ENCODE peak calls at places on chromosomes 3 and 15, in five cellular contexts. One of them, this sample, is unnamed.

GRCh38 chr3:14674841-14675240 is at the start of gene C3orf20:
- DNase-seq in gastrocnemius medialis: no peak
- DNase-seq in Peyer's patch: no peak
- DNase-seq in suprapubic skin: no peak
- DNase-seq in stomach: no peak
- DNase-seq in this sample: no peak

GRCh38 chr3:139288266-139288821 is 55.5 kb upstream of the MRPS22 start:
- DNase-seq in suprapubic skin: no peak
- DNase-seq in gastrocnemius medialis: no peak
- DNase-seq in stomach: peak; percentile 35
- DNase-seq in Peyer's patch: no peak
- DNase-seq in this sample: no peak

GRCh38 chr3:176987901-176988300 is 209.4 kb downstream of the TBL1XR1 start:
- DNase-seq in gastrocnemius medialis: no peak
- DNase-seq in suprapubic skin: no peak
- DNase-seq in Peyer's patch: no peak
- DNase-seq in stomach: no peak
- DNase-seq in this sample: no peak

GRCh38 chr3:80556728-80557127 is 788.9 kb upstream of the ROBO1 start:
- DNase-seq in suprapubic skin: no peak
- DNase-seq in stomach: no peak
- DNase-seq in gastrocnemius medialis: no peak
- DNase-seq in Peyer's patch: no peak
- DNase-seq in this sample: no peak

GRCh38 chr15:75948761-75949296 is 45.2 kb downstream of the FBXO22 start:
- DNase-seq in stomach: no peak
- DNase-seq in suprapubic skin: no peak
- DNase-seq in Peyer's patch: no peak
- DNase-seq in gastrocnemius medialis: no peak
- DNase-seq in this sample: no peak

GRCh38 chr3:13030649-13031048 is 42.6 kb downstream of the IQSEC1 start:
- DNase-seq in suprapubic skin: no peak
- DNase-seq in Peyer's patch: no peak
- DNase-seq in stomach: no peak
- DNase-seq in gastrocnemius medialis: no peak
- DNase-seq in this sample: no peak

GRCh38 chr15:45892182-45892581 is 257.4 kb downstream of the SQOR start:
- DNase-seq in suprapubic skin: no peak
- DNase-seq in gastrocnemius medialis: peak; percentile 11
- DNase-seq in Peyer's patch: no peak
- DNase-seq in stomach: no peak
- DNase-seq in this sample: no peak

GRCh38 chr3:51982352-51982837 is 940 bp upstream of the ACY1 start:
- DNase-seq in suprapubic skin: no peak
- DNase-seq in Peyer's patch: peak; percentile 51
- DNase-seq in stomach: peak; percentile 66
- DNase-seq in gastrocnemius medialis: no peak
- DNase-seq in this sample: no peak

GRCh38 chr3:12369598-12369997 is 80.7 kb downstream of the PPARG start:
- DNase-seq in Peyer's patch: no peak
- DNase-seq in gastrocnemius medialis: no peak
- DNase-seq in stomach: no peak
- DNase-seq in suprapubic skin: no peak
- DNase-seq in this sample: no peak

GRCh38 chr3:40505599-40506462 is at the start of gene ZNF620:
- DNase-seq in gastrocnemius medialis: peak; percentile 41
- DNase-seq in Peyer's patch: peak; percentile 58
- DNase-seq in suprapubic skin: peak; percentile 82
- DNase-seq in stomach: peak; percentile 86
- DNase-seq in this sample: peak; percentile 93

GRCh38 chr3:52121459-52121795 is 32.8 kb downstream of the POC1A start:
- DNase-seq in stomach: no peak
- DNase-seq in Peyer's patch: peak; percentile 59
- DNase-seq in gastrocnemius medialis: no peak
- DNase-seq in suprapubic skin: no peak
- DNase-seq in this sample: no peak

GRCh38 chr3:193344471-193344870 is 34.1 kb downstream of the ATP13A5 start:
- DNase-seq in Peyer's patch: no peak
- DNase-seq in stomach: no peak
- DNase-seq in gastrocnemius medialis: no peak
- DNase-seq in suprapubic skin: no peak
- DNase-seq in this sample: no peak

GRCh38 chr15:62436235-62436634 is 271.1 kb upstream of the C2CD4B start:
- DNase-seq in Peyer's patch: no peak
- DNase-seq in suprapubic skin: no peak
- DNase-seq in stomach: no peak
- DNase-seq in gastrocnemius medialis: peak; percentile 38
- DNase-seq in this sample: no peak

GRCh38 chr15:58738051-58738707 is 11.3 kb downstream of the ADAM10 start:
- DNase-seq in suprapubic skin: no peak
- DNase-seq in gastrocnemius medialis: no peak
- DNase-seq in Peyer's patch: no peak
- DNase-seq in stomach: no peak
- DNase-seq in this sample: no peak

GRCh38 chr15:49495993-49496747 is 73.1 kb downstream of the FGF7 start:
- DNase-seq in gastrocnemius medialis: no peak
- DNase-seq in stomach: no peak
- DNase-seq in suprapubic skin: no peak
- DNase-seq in Peyer's patch: no peak
- DNase-seq in this sample: no peak

GRCh38 chr15:89760303-89761008 is 9.4 kb upstream of the MESP1 start:
- DNase-seq in suprapubic skin: peak; percentile 89
- DNase-seq in gastrocnemius medialis: peak; percentile 42
- DNase-seq in Peyer's patch: peak; percentile 60
- DNase-seq in stomach: peak; percentile 87
- DNase-seq in this sample: peak; percentile 90

GRCh38 chr15:100627789-100628395 is 25.5 kb downstream of the ASB7 start:
- DNase-seq in suprapubic skin: no peak
- DNase-seq in Peyer's patch: peak; percentile 50
- DNase-seq in stomach: peak; percentile 70
- DNase-seq in gastrocnemius medialis: peak; percentile 35
- DNase-seq in this sample: peak; percentile 33

GRCh38 chr15:85030301-85031049 is 48.8 kb downstream of the PDE8A start:
- DNase-seq in gastrocnemius medialis: no peak
- DNase-seq in suprapubic skin: no peak
- DNase-seq in stomach: no peak
- DNase-seq in Peyer's patch: no peak
- DNase-seq in this sample: no peak

GRCh38 chr15:71110800-71111565 is 4.3 kb upstream of the THSD4 start:
- DNase-seq in gastrocnemius medialis: no peak
- DNase-seq in stomach: no peak
- DNase-seq in suprapubic skin: no peak
- DNase-seq in Peyer's patch: no peak
- DNase-seq in this sample: no peak

GRCh38 chr3:125059488-125060245 is 3.9 kb upstream of the HEG1 start:
- DNase-seq in gastrocnemius medialis: no peak
- DNase-seq in suprapubic skin: no peak
- DNase-seq in stomach: no peak
- DNase-seq in Peyer's patch: no peak
- DNase-seq in this sample: no peak

GRCh38 chr3:71051893-71052687 is 531.4 kb downstream of the FOXP1 start:
- DNase-seq in stomach: no peak
- DNase-seq in gastrocnemius medialis: no peak
- DNase-seq in suprapubic skin: no peak
- DNase-seq in Peyer's patch: no peak
- DNase-seq in this sample: no peak

GRCh38 chr15:56215769-56216168 is 27.9 kb downstream of the RFX7 start:
- DNase-seq in stomach: no peak
- DNase-seq in Peyer's patch: no peak
- DNase-seq in gastrocnemius medialis: no peak
- DNase-seq in suprapubic skin: no peak
- DNase-seq in this sample: no peak

GRCh38 chr3:97815149-97815917 is 6.5 kb upstream of the CRYBG3 start:
- DNase-seq in suprapubic skin: no peak
- DNase-seq in gastrocnemius medialis: no peak
- DNase-seq in stomach: no peak
- DNase-seq in Peyer's patch: no peak
- DNase-seq in this sample: no peak

GRCh38 chr3:28210968-28211713 is 30.3 kb upstream of the CMC1 start:
- DNase-seq in suprapubic skin: no peak
- DNase-seq in Peyer's patch: no peak
- DNase-seq in gastrocnemius medialis: no peak
- DNase-seq in stomach: no peak
- DNase-seq in this sample: no peak

GRCh38 chr3:50572158-50572557 is 2.8 kb downstream of the HEMK1 start:
- DNase-seq in gastrocnemius medialis: peak; percentile 68
- DNase-seq in Peyer's patch: peak; percentile 65
- DNase-seq in stomach: peak; percentile 80
- DNase-seq in suprapubic skin: peak; percentile 87
- DNase-seq in this sample: peak; percentile 72

GRCh38 chr15:74413350-74414080 is 20.2 kb downstream of the SEMA7A start:
- DNase-seq in stomach: no peak
- DNase-seq in suprapubic skin: no peak
- DNase-seq in gastrocnemius medialis: no peak
- DNase-seq in Peyer's patch: no peak
- DNase-seq in this sample: no peak

GRCh38 chr15:73927003-73927475 is 777 bp downstream of the LOXL1 start:
- DNase-seq in suprapubic skin: no peak
- DNase-seq in stomach: peak; percentile 86
- DNase-seq in gastrocnemius medialis: no peak
- DNase-seq in Peyer's patch: peak; percentile 20
- DNase-seq in this sample: peak; percentile 84

GRCh38 chr3:59927061-59927460 is 877.2 kb upstream of the CFAP20DC start:
- DNase-seq in suprapubic skin: no peak
- DNase-seq in Peyer's patch: no peak
- DNase-seq in gastrocnemius medialis: no peak
- DNase-seq in stomach: no peak
- DNase-seq in this sample: peak; percentile 95

GRCh38 chr3:14150078-14150477 is 25.2 kb downstream of the TMEM43 start:
- DNase-seq in Peyer's patch: no peak
- DNase-seq in stomach: no peak
- DNase-seq in gastrocnemius medialis: no peak
- DNase-seq in suprapubic skin: no peak
- DNase-seq in this sample: no peak

GRCh38 chr3:115239717-115240116 is 92.6 kb upstream of the ZBTB20 start:
- DNase-seq in gastrocnemius medialis: no peak
- DNase-seq in stomach: no peak
- DNase-seq in suprapubic skin: peak; percentile 62
- DNase-seq in Peyer's patch: no peak
- DNase-seq in this sample: no peak

GRCh38 chr15:83462953-83463433 is 15.9 kb downstream of the SH3GL3 start:
- DNase-seq in Peyer's patch: no peak
- DNase-seq in stomach: no peak
- DNase-seq in suprapubic skin: no peak
- DNase-seq in gastrocnemius medialis: no peak
- DNase-seq in this sample: no peak

GRCh38 chr3:152396867-152397266 is 128.1 kb downstream of the MBNL1 start:
- DNase-seq in gastrocnemius medialis: no peak
- DNase-seq in Peyer's patch: no peak
- DNase-seq in suprapubic skin: no peak
- DNase-seq in stomach: no peak
- DNase-seq in this sample: no peak
- H3K4me1 ChIP-seq in gastrocnemius medialis: peaks cover 94% of the 10 kb centered on the region
- H3K4me1 ChIP-seq in Peyer's patch: no peaks in the 10 kb centered on the region
- H3K4me1 ChIP-seq in suprapubic skin: peaks cover 67% of the 10 kb centered on the region
- H3K4me1 ChIP-seq in stomach: peaks cover 93% of the 10 kb centered on the region
- H3K4me1 ChIP-seq in this sample: peaks cover 28% of the 10 kb centered on the region

GRCh38 chr3:33865133-33865532 is 66.7 kb downstream of the PDCD6IP start:
- DNase-seq in stomach: no peak
- DNase-seq in gastrocnemius medialis: no peak
- DNase-seq in suprapubic skin: no peak
- DNase-seq in Peyer's patch: no peak
- DNase-seq in this sample: no peak
- H3K36me3 ChIP-seq in stomach: peaks cover 81% of the 10 kb centered on the region
- H3K36me3 ChIP-seq in gastrocnemius medialis: peaks cover 3% of the 10 kb centered on the region
- H3K36me3 ChIP-seq in suprapubic skin: peaks cover 69% of the 10 kb centered on the region
- H3K36me3 ChIP-seq in Peyer's patch: no peaks in the 10 kb centered on the region
- H3K36me3 ChIP-seq in this sample: peaks cover 6% of the 10 kb centered on the region

GRCh38 chr3:25421747-25422146 is 6.3 kb upstream of the RARB start:
- DNase-seq in stomach: no peak
- DNase-seq in gastrocnemius medialis: no peak
- DNase-seq in Peyer's patch: no peak
- DNase-seq in suprapubic skin: no peak
- DNase-seq in this sample: no peak
- H3K4me1 ChIP-seq in stomach: peaks cover 21% of the 10 kb centered on the region
- H3K4me1 ChIP-seq in gastrocnemius medialis: no peaks in the 10 kb centered on the region
- H3K4me1 ChIP-seq in Peyer's patch: no peaks in the 10 kb centered on the region
- H3K4me1 ChIP-seq in suprapubic skin: peaks cover 5% of the 10 kb centered on the region
- H3K4me1 ChIP-seq in this sample: peaks cover 15% of the 10 kb centered on the region

DNA sequence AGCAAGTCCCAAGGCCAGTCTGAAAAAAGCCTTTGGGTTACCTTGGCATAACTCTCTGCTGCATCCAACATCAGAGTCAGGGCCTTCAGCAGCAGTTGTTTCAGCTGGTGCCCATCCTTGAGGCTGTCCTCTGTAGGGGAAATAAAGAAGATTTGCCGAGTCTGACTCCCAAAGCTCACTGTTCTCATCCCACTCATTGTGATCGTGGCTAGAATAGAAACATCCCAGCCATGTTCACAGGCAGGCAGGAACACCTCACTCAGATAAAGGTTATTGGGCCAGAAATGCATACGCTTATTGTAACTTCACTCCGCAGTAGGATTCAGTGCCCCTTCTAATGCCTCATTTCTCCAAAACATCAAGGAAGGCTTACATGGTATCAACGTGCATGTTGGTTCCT is 29.2 kb downstream of the EIF3J start:
- DNase-seq in suprapubic skin: no peak
- DNase-seq in gastrocnemius medialis: no peak
- DNase-seq in stomach: no peak
- DNase-seq in Peyer's patch: no peak
- DNase-seq in this sample: no peak
- H3K36me3 ChIP-seq in suprapubic skin: peaks cover 99% of the 10 kb centered on the region
- H3K36me3 ChIP-seq in gastrocnemius medialis: no peaks in the 10 kb centered on the region
- H3K36me3 ChIP-seq in stomach: peaks cover 100% of the 10 kb centered on the region
- H3K36me3 ChIP-seq in Peyer's patch: no peaks in the 10 kb centered on the region
- H3K36me3 ChIP-seq in this sample: peaks cover 64% of the 10 kb centered on the region

DNA sequence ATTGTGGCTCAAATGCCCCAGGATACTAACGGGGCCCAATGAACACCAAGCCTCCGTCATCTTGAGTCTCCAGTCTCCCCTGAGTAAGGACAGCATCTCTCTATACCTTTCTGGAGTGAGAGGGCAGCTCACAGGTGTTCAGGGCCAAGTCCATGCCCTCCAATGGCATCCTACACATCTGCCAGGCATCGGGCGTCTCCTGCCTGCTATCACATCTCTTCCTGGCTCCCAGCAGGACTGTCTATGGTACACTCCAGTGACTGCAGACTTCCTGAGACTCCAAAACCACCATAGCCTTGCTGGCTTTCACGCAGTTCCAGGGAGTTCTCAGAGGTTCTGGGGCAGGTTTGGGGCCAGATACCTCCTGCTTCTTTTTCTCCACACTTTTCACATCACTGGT is 28.3 kb downstream of the CX3CR1 start:
- DNase-seq in stomach: no peak
- DNase-seq in suprapubic skin: no peak
- DNase-seq in gastrocnemius medialis: no peak
- DNase-seq in Peyer's patch: no peak
- DNase-seq in this sample: no peak
- H3K4me1 ChIP-seq in stomach: peaks cover 14% of the 10 kb centered on the region
- H3K4me1 ChIP-seq in suprapubic skin: peaks cover 10% of the 10 kb centered on the region
- H3K4me1 ChIP-seq in gastrocnemius medialis: peaks cover 23% of the 10 kb centered on the region
- H3K4me1 ChIP-seq in Peyer's patch: peaks cover 6% of the 10 kb centered on the region
- H3K4me1 ChIP-seq in this sample: no peaks in the 10 kb centered on the region

This sample was measured in HAP-1.